ENCODE peak calls at places on chromosome 7, in nine cellular contexts. G is lung; U is stimulated activated CD8-positive, alpha-beta memory T cell treated with anti-CD3 and anti-CD28 coated beads, Interleukin-4, amount 100 ng/mL, for 1 hour; T is AG20443; N is tibial artery; C is GM12864; Y is cardiac muscle cell; L is stimulated activated naive CD8-positive, alpha-beta T cell treated with anti-CD3 and anti-CD28 coated beads, Interleukin-15, Interleukin-2, amounts not matched to agents 100 U/mL and 50 U/mL, for 24 hours; B is SW480. M is an unnamed sample.

GRCh38 chr7:148623586-148624282 is 33.2 kb downstream of the C7orf33 start:
- DNase-seq in Y (peak), C (no peak), T (peak), B (peak), G (no peak), U (no peak), L (no peak), N (no peak), M (no peak)

GRCh38 chr7:45665172-45665571 is 91.0 kb downstream of the ADCY1 start:
- DNase-seq in Y (no peak), G (no peak), C (no peak), U (no peak), L (no peak), N (no peak), B (no peak), T (no peak), M (no peak)

GRCh38 chr7:155763721-155764431 is 48.4 kb downstream of the SHH start:
- DNase-seq in U (peak), T (no peak), L (peak), G (no peak), C (no peak), Y (peak), B (no peak), N (no peak), M (no peak)

GRCh38 chr7:133739817-133740216 is 387.3 kb upstream of the LRGUK start:
- DNase-seq in C (no peak), N (no peak), L (no peak), G (no peak), Y (no peak), T (no peak), B (no peak), U (no peak), M (no peak)

GRCh38 chr7:35839860-35840854 is 39.3 kb downstream of the SEPTIN7 start:
- DNase-seq in U (no peak), Y (peak), L (no peak), B (peak), G (no peak), T (peak), N (no peak), C (no peak), M (peak)

GRCh38 chr7:117072620-117073118 is 119.4 kb downstream of the ST7 start:
- DNase-seq in G (peak), B (no peak), T (peak), L (no peak), U (no peak), Y (peak), N (peak), C (no peak), M (no peak)

GRCh38 chr7:92778972-92779371 is 57.4 kb downstream of the CDK6 start:
- DNase-seq in U (no peak), C (peak), N (peak), G (no peak), B (no peak), Y (peak), L (no peak), T (peak), M (no peak)

GRCh38 chr7:4239991-4240812 is 441.9 kb upstream of the FOXK1 start:
- DNase-seq in U (no peak), Y (no peak), L (no peak), B (no peak), G (no peak), N (peak), T (no peak), C (no peak), M (no peak)

GRCh38 chr7:84232653-84233052 is 38.1 kb upstream of the SEMA3A start:
- DNase-seq in T (peak), B (no peak), G (no peak), N (no peak), Y (peak), U (no peak), L (no peak), C (no peak), M (no peak)

GRCh38 chr7:79610301-79610700 is 156.8 kb upstream of the MAGI2 start:
- DNase-seq in L (no peak), Y (peak), U (no peak), T (peak), C (no peak), B (no peak), N (no peak), G (no peak), M (no peak)

GRCh38 chr7:108066486-108066885 is 63.5 kb upstream of the LAMB1 start:
- DNase-seq in L (no peak), G (no peak), T (no peak), U (no peak), Y (no peak), C (no peak), B (peak), N (no peak), M (no peak)

GRCh38 chr7:140196361-140197217 is 19.8 kb upstream of the KDM7A start:
- DNase-seq in N (peak), Y (peak), B (no peak), G (no peak), T (peak), C (no peak), L (no peak), U (no peak), M (no peak)

GRCh38 chr7:133484135-133484534 is 231.3 kb downstream of the EXOC4 start:
- DNase-seq in Y (peak), N (no peak), T (no peak), C (no peak), G (no peak), L (peak), U (peak), B (peak), M (no peak)

GRCh38 chr7:42883950-42884349 is 27.9 kb downstream of the C7orf25 start:
- DNase-seq in Y (peak), T (no peak), U (no peak), C (no peak), G (peak), B (no peak), L (no peak), N (no peak), M (peak)

GRCh38 chr7:19508124-19508523 is 200.7 kb downstream of the POLR1F start:
- DNase-seq in C (no peak), N (no peak), U (no peak), G (no peak), Y (peak), B (no peak), T (no peak), L (no peak), M (no peak)

GRCh38 chr7:151415375-151416112 is 5.7 kb upstream of the WDR86 start:
- DNase-seq in U (no peak), G (no peak), B (no peak), L (no peak), C (no peak), N (no peak), Y (peak), T (no peak), M (no peak)

GRCh38 chr7:80835251-80835650 is 83.6 kb downstream of the SEMA3C start:
- DNase-seq in C (no peak), T (no peak), L (no peak), G (no peak), B (no peak), U (no peak), N (no peak), Y (no peak), M (no peak)

GRCh38 chr7:55130554-55131198 is 111.9 kb downstream of the EGFR start:
- DNase-seq in B (no peak), G (no peak), Y (peak), L (no peak), T (peak), C (no peak), N (peak), U (no peak), M (peak)

GRCh38 chr7:102288285-102288930 is 1.7 kb downstream of the SH2B2 start:
- DNase-seq in Y (no peak), G (no peak), T (no peak), C (no peak), L (peak), U (no peak), N (no peak), B (no peak), M (no peak)

GRCh38 chr7:39700165-39700564 is 76.8 kb downstream of the RALA start:
- DNase-seq in Y (no peak), G (no peak), N (no peak), C (no peak), L (no peak), U (no peak), T (no peak), B (no peak), M (no peak)

GRCh38 chr7:121904120-121904519 is 31.2 kb downstream of the PTPRZ1 start:
- DNase-seq in L (no peak), G (no peak), T (no peak), B (no peak), N (no peak), U (no peak), C (no peak), Y (no peak), M (no peak)

GRCh38 chr7:7707756-7708310 is 10.6 kb downstream of the RPA3 start:
- DNase-seq in T (no peak), B (peak), U (no peak), Y (peak), N (no peak), C (no peak), L (no peak), G (no peak), M (no peak)

GRCh38 chr7:601573-602340 is 82.1 kb upstream of the PDGFA start:
- DNase-seq in T (peak), Y (peak), C (peak), G (peak), U (peak), N (peak), L (peak), B (peak), M (no peak)

GRCh38 chr7:143255564-143255963 is 7.7 kb upstream of the GSTK1 start:
- DNase-seq in T (no peak), N (no peak), U (no peak), L (no peak), G (no peak), C (no peak), B (no peak), Y (peak), M (no peak)

GRCh38 chr7:105760549-105761447 is 115.6 kb downstream of the ATXN7L1 start:
- DNase-seq in T (peak), N (no peak), L (peak), U (no peak), Y (peak), C (no peak), G (no peak), B (peak), M (no peak)

GRCh38 chr7:131952365-131952764 is 395.9 kb upstream of the PODXL start:
- DNase-seq in G (no peak), T (no peak), Y (no peak), L (no peak), B (no peak), C (no peak), N (no peak), U (no peak), M (no peak)

GRCh38 chr7:31815796-31816195 is 128.8 kb downstream of the PPP1R17 start:
- DNase-seq in C (no peak), Y (no peak), N (no peak), L (no peak), B (no peak), G (no peak), T (peak), U (no peak), M (no peak)

GRCh38 chr7:55565693-55566092 is 6.6 kb downstream of the VOPP1 start:
- DNase-seq in L (no peak), U (no peak), N (no peak), C (no peak), Y (no peak), T (no peak), B (peak), G (no peak), M (no peak)

GRCh38 chr7:97731736-97732370 is at the start of gene TAC1:
- DNase-seq in G (no peak), N (no peak), C (no peak), U (no peak), B (no peak), Y (peak), T (peak), L (no peak), M (no peak)

GRCh38 chr7:141028767-141029166 is 14.0 kb upstream of the MRPS33 start:
- DNase-seq in L (no peak), N (no peak), T (no peak), U (no peak), Y (no peak), B (no peak), C (no peak), G (no peak), M (peak)

GRCh38 chr7:77306231-77307067 is 106.8 kb upstream of the FGL2 start:
- DNase-seq in Y (no peak), B (no peak), T (no peak), C (no peak), N (no peak), G (no peak), U (no peak), L (no peak), M (no peak)

GRCh38 chr7:81175291-81175942 is 256.6 kb upstream of the SEMA3C start:
- DNase-seq in T (no peak), U (no peak), B (no peak), Y (no peak), C (no peak), G (no peak), L (no peak), N (no peak), M (no peak)

GRCh38 chr7:102258749-102259107 is 27.9 kb upstream of the SH2B2 start:
- DNase-seq in Y (peak), B (no peak), G (no peak), T (no peak), U (no peak), L (no peak), N (no peak), C (no peak), M (no peak)

GRCh38 chr7:141073173-141073640 is 657 bp upstream of the TMEM178B start:
- DNase-seq in G (no peak), T (peak), C (no peak), Y (peak), N (no peak), B (no peak), L (peak), U (no peak), M (peak)

GRCh38 chr7:115533785-115534184 is 496.8 kb downstream of the TFEC start:
- DNase-seq in G (no peak), B (no peak), L (no peak), C (no peak), N (no peak), T (no peak), U (no peak), Y (peak), M (no peak)

GRCh38 chr7:101166909-101167644 is 1.7 kb upstream of the VGF start:
- DNase-seq in T (no peak), B (no peak), U (no peak), G (no peak), N (no peak), C (no peak), Y (no peak), L (no peak), M (peak)

GRCh38 chr7:106045592-106045991 is 66.5 kb downstream of the SYPL1 start:
- DNase-seq in B (no peak), N (no peak), T (no peak), U (no peak), G (no peak), L (no peak), C (no peak), Y (peak), M (no peak)